ENCODE peak calls at places on chromosome 17, in ten cellular contexts. B is neural progenitor cell, V is OCI-LY7, T is BE2C, O is Caco-2, F is astrocyte, S is fibroblast of the aortic adventitia, E is HAP-1, P is hepatocyte, Y is right atrium auricular region. Q is an unnamed sample.

GRCh38 chr17:33242725-33243124 is 50.4 kb downstream of the ASIC2 start:
- DNase-seq in B (no peak), V (no peak), T (no peak), O (no peak), F (no peak), S (no peak), E (no peak), P (no peak), Y (no peak), Q (no peak)

GRCh38 chr17:49482144-49482817 is 12.8 kb upstream of the NGFR start:
- DNase-seq in B (no peak), V (no peak), T (no peak), O (no peak), F (no peak), S (no peak), E (no peak), P (no peak), Y (no peak), Q (peak)

GRCh38 chr17:19016881-19017280 is 12.3 kb upstream of the FAM83G start:
- DNase-seq in B (no peak), V (no peak), T (no peak), O (no peak), F (no peak), S (no peak), E (no peak), P (no peak), Y (no peak), Q (no peak)

GRCh38 chr17:6708357-6708961 is 4.7 kb downstream of the SLC13A5 start:
- DNase-seq in B (no peak), V (no peak), T (no peak), O (no peak), F (no peak), S (no peak), E (no peak), P (no peak), Y (no peak), Q (no peak)

GRCh38 chr17:62705781-62706597 is 78.5 kb downstream of the MRC2 start:
- DNase-seq in B (peak), V (no peak), T (no peak), O (no peak), F (peak), S (peak), E (no peak), P (no peak), Y (no peak), Q (no peak)

GRCh38 chr17:44084131-44084538 is 13.6 kb downstream of the G6PC3 start:
- DNase-seq in B (peak), V (peak), T (peak), O (peak), F (no peak), S (no peak), E (peak), P (no peak), Y (no peak), Q (peak)

GRCh38 chr17:18977646-18978045 is 25.7 kb downstream of the SLC5A10 start:
- DNase-seq in B (no peak), V (no peak), T (no peak), O (no peak), F (no peak), S (no peak), E (no peak), P (no peak), Y (no peak), Q (no peak)

GRCh38 chr17:27226611-27227234 is 67.2 kb upstream of the WSB1 start:
- DNase-seq in B (no peak), V (no peak), T (no peak), O (no peak), F (peak), S (peak), E (no peak), P (peak), Y (no peak), Q (no peak)

GRCh38 chr17:57096472-57097198 is 11.6 kb downstream of the AKAP1 start:
- DNase-seq in B (no peak), V (no peak), T (no peak), O (no peak), F (no peak), S (no peak), E (no peak), P (no peak), Y (no peak), Q (no peak)

GRCh38 chr17:32143525-32143865 is 1.2 kb downstream of the RHOT1 start:
- DNase-seq in B (no peak), V (no peak), T (no peak), O (no peak), F (no peak), S (no peak), E (no peak), P (no peak), Y (no peak), Q (no peak)

GRCh38 chr17:60947100-60947499 is 269.4 kb downstream of the BCAS3 start:
- DNase-seq in B (no peak), V (no peak), T (no peak), O (no peak), F (peak), S (peak), E (no peak), P (no peak), Y (no peak), Q (no peak)

GRCh38 chr17:59547131-59547915 is 18.1 kb upstream of the DHX40 start:
- DNase-seq in B (no peak), V (no peak), T (peak), O (no peak), F (no peak), S (peak), E (peak), P (no peak), Y (no peak), Q (no peak)

GRCh38 chr17:73645050-73645871 is 1.0 kb upstream of the SDK2 start:
- DNase-seq in B (peak), V (peak), T (peak), O (peak), F (peak), S (no peak), E (peak), P (peak), Y (no peak), Q (no peak)

GRCh38 chr17:62882878-62883277 is 74.8 kb upstream of the MARCHF10 start:
- DNase-seq in B (no peak), V (no peak), T (no peak), O (no peak), F (no peak), S (peak), E (no peak), P (no peak), Y (no peak), Q (peak)

GRCh38 chr17:46832945-46833839 is 14.7 kb upstream of the WNT3 start:
- DNase-seq in B (peak), V (no peak), T (no peak), O (no peak), F (peak), S (peak), E (no peak), P (no peak), Y (no peak), Q (no peak)

GRCh38 chr17:40862985-40863733 is 3.9 kb downstream of the KRT12 start:
- DNase-seq in B (peak), V (peak), T (peak), O (no peak), F (no peak), S (no peak), E (peak), P (no peak), Y (no peak), Q (no peak)

GRCh38 chr17:14060706-14061105 is 8.6 kb upstream of the COX10 start:
- DNase-seq in B (no peak), V (no peak), T (no peak), O (no peak), F (no peak), S (no peak), E (no peak), P (no peak), Y (no peak), Q (no peak)

GRCh38 chr17:40351185-40352043 is 13.1 kb downstream of the GJD3 start:
- DNase-seq in B (peak), V (no peak), T (peak), O (no peak), F (no peak), S (no peak), E (no peak), P (peak), Y (no peak), Q (no peak)

GRCh38 chr17:12727076-12727750 is 61.5 kb downstream of the MYOCD start:
- DNase-seq in B (no peak), V (no peak), T (no peak), O (no peak), F (no peak), S (peak), E (no peak), P (peak), Y (no peak), Q (no peak)

GRCh38 chr17:17385502-17385901 is 82.3 kb downstream of the NT5M start:
- DNase-seq in B (peak), V (no peak), T (no peak), O (no peak), F (no peak), S (no peak), E (no peak), P (no peak), Y (no peak), Q (no peak)

GRCh38 chr17:2023692-2024571 is 1.2 kb downstream of the RTN4RL1 start:
- DNase-seq in B (peak), V (no peak), T (no peak), O (peak), F (no peak), S (peak), E (peak), P (peak), Y (no peak), Q (peak)

GRCh38 chr17:1762906-1763829 is 1.3 kb downstream of the SERPINF1 start:
- DNase-seq in B (peak), V (no peak), T (peak), O (no peak), F (peak), S (peak), E (peak), P (peak), Y (peak), Q (no peak)

GRCh38 chr17:7632492-7632894 is 2.6 kb downstream of the SHBG start:
- DNase-seq in B (peak), V (peak), T (peak), O (peak), F (no peak), S (peak), E (peak), P (no peak), Y (no peak), Q (no peak)

GRCh38 chr17:29566473-29567361 is at the start of gene ABHD15:
- DNase-seq in B (peak), V (peak), T (peak), O (peak), F (peak), S (peak), E (peak), P (peak), Y (peak), Q (peak)

GRCh38 chr17:32490101-32490482 is 3.3 kb downstream of the CDK5R1 start:
- DNase-seq in B (no peak), V (no peak), T (peak), O (no peak), F (no peak), S (no peak), E (no peak), P (no peak), Y (no peak), Q (no peak)

GRCh38 chr17:66445229-66445628 is 142.8 kb downstream of the PRKCA start:
- DNase-seq in B (no peak), V (no peak), T (no peak), O (no peak), F (no peak), S (no peak), E (no peak), P (no peak), Y (no peak), Q (no peak)

GRCh38 chr17:3400008-3400407 is 1.8 kb upstream of the OR1E1 start:
- DNase-seq in B (no peak), V (no peak), T (no peak), O (no peak), F (no peak), S (no peak), E (no peak), P (no peak), Y (no peak), Q (no peak)

GRCh38 chr17:31843382-31843780 is 15.7 kb downstream of the COPRS start:
- DNase-seq in B (no peak), V (no peak), T (no peak), O (no peak), F (no peak), S (no peak), E (no peak), P (no peak), Y (no peak), Q (no peak)

GRCh38 chr17:15431201-15431600 is 36.2 kb downstream of the CDRT4 start:
- DNase-seq in B (no peak), V (no peak), T (no peak), O (no peak), F (no peak), S (peak), E (no peak), P (peak), Y (peak), Q (no peak)

GRCh38 chr17:47388825-47389224 is 65.1 kb downstream of the EFCAB13 start:
- DNase-seq in B (no peak), V (no peak), T (no peak), O (no peak), F (no peak), S (no peak), E (no peak), P (no peak), Y (no peak), Q (no peak)

GRCh38 chr17:6269474-6269873 is 165.4 kb downstream of the AIPL1 start:
- DNase-seq in B (peak), V (peak), T (no peak), O (peak), F (peak), S (peak), E (peak), P (peak), Y (no peak), Q (peak)

GRCh38 chr17:57044976-57045867 is 39.8 kb upstream of the AKAP1 start:
- DNase-seq in B (no peak), V (no peak), T (peak), O (no peak), F (no peak), S (no peak), E (no peak), P (no peak), Y (no peak), Q (no peak)

GRCh38 chr17:48444531-48445247 is 14.7 kb upstream of the SKAP1 start:
- DNase-seq in B (no peak), V (peak), T (no peak), O (no peak), F (no peak), S (no peak), E (no peak), P (no peak), Y (no peak), Q (no peak)
- H3K4me3 ChIP-seq in B (no peak), V (no peak), T (no peak), O (no peak), F (no peak), S (no peak), E (no peak), P (no peak), Y (no peak), Q (no peak)

GRCh38 chr17:81951785-81952684 is 5.0 kb upstream of the MYADML2 start:
- DNase-seq in B (no peak), V (no peak), T (no peak), O (no peak), F (no peak), S (no peak), E (no peak), P (no peak), Y (no peak), Q (no peak)

GRCh38 chr17:81944858-81945257 is 2.2 kb downstream of the MYADML2 start:
- DNase-seq in B (no peak), V (no peak), T (no peak), O (no peak), F (no peak), S (no peak), E (no peak), P (no peak), Y (no peak), Q (no peak)

GRCh38 chr17:81950501-81950900 is 3.5 kb upstream of the MYADML2 start:
- DNase-seq in B (no peak), V (no peak), T (no peak), O (no peak), F (no peak), S (no peak), E (no peak), P (no peak), Y (no peak), Q (no peak)

GRCh38 chr17:81947189-81947588 is at the start of gene MYADML2:
- DNase-seq in B (no peak), V (no peak), T (no peak), O (no peak), F (no peak), S (no peak), E (no peak), P (no peak), Y (no peak), Q (no peak)

GRCh38 chr17:81948635-81949378 is 1.8 kb upstream of the MYADML2 start:
- DNase-seq in B (no peak), V (no peak), T (peak), O (no peak), F (no peak), S (no peak), E (no peak), P (no peak), Y (no peak), Q (no peak)
- H3K4me3 ChIP-seq in B (no peak), V (no peak), T (no peak), O (no peak), F (no peak), S (no peak), E (no peak), P (no peak), Y (no peak), Q (no peak)

GRCh38 chr17:9646556-9646905 is 1.2 kb downstream of the USP43 start:
- DNase-seq in B (peak), V (no peak), T (no peak), O (no peak), F (no peak), S (no peak), E (no peak), P (no peak), Y (no peak), Q (no peak)
- H3K4me3 ChIP-seq in B (peak), V (no peak), T (no peak), O (peak), F (peak), S (no peak), E (peak), P (peak), Y (no peak), Q (no peak)

DNA sequence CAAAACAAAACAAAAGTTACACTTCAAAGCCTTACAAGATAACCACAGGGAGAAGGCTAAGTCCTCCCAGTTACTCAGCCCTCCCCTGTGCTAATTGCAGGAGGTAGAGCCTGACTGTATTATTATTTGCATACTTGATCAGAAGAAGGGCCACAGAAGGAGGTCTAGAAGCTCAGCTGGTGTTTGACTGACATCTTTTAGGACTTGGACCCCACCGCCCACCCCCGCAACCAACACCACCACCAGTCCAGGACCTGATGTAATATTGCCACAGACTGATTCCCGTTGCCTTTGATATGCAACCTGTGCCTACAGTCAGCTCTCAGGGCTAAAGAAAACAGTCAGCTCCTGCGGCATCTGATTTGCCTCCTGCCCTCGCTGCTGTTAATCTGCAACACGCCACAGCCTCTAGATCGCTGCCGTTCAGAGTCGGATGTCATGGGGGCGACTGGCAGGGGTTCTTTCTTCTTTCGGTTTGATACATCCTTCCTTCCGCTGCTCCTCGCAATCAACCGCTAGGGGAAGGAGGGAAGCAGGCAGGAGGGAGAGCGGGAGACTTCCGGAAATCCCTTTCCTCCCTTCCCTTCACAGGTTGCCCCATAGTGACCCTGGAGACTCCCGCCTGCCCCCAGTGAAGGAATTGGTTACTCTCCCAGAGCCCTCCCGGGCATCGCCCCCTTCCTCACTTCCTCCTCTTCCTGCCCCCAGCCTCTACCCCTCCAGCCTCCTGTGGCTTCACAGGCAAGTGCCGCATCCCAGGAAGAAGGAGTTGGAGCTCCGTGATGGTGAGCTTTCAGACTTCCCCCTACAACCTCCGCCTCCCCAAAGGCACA is 90.5 kb upstream of the SOX9 start:
- DNase-seq in B (peak), V (peak), T (peak), O (no peak), F (peak), S (peak), E (no peak), P (peak), Y (peak), Q (no peak)
- H3K4me3 ChIP-seq in B (peak), V (peak), T (peak), O (no peak), F (peak), S (peak), E (no peak), P (peak), Y (peak), Q (peak)

Q was measured in HL-60.